ENCODE peak calls at places on chromosomes 16 and 17, in ten cellular contexts. U is CD4-positive, CD25-positive, alpha-beta regulatory T cell; O is right lobe of liver; Z is uterus; P is left ventricle myocardium inferior; F is endodermal cell; G is A549; M is stomach; Q is right cardiac atrium; T is OCI-LY7. X is an unnamed sample. For H3K4me1, the result is how much of the 10 kb centered on the place peaks cover.

GRCh38 chr16:47815655-47816054 is 340.1 kb downstream of the ABCC12 start:
- DNase-seq in U (no peak), O (no peak), Z (no peak), P (no peak), F (no peak), G (no peak), M (no peak), Q (no peak), T (no peak), X (no peak)

GRCh38 chr17:6048486-6048885 is 21.7 kb upstream of the WSCD1 start:
- DNase-seq in U (no peak), O (no peak), Z (no peak), P (no peak), F (no peak), G (no peak), M (no peak), Q (no peak), T (no peak), X (no peak)

GRCh38 chr16:30775381-30776099 is 11.5 kb downstream of the ZNF629 start:
- DNase-seq in U (peak), O (peak), Z (peak), P (peak), F (peak), G (peak), M (peak), Q (peak), T (no peak), X (peak)

GRCh38 chr17:41971721-41972523 is 5.3 kb downstream of the CNP start:
- DNase-seq in U (no peak), O (no peak), Z (no peak), P (no peak), F (no peak), G (no peak), M (no peak), Q (no peak), T (no peak), X (peak)

GRCh38 chr17:73770115-73770848 is 126.0 kb upstream of the SDK2 start:
- DNase-seq in U (no peak), O (peak), Z (peak), P (peak), F (no peak), G (peak), M (peak), Q (peak), T (no peak), X (peak)

GRCh38 chr16:648071-648785 is 937 bp upstream of the WDR90 start:
- DNase-seq in U (no peak), O (peak), Z (no peak), P (no peak), F (peak), G (no peak), M (peak), Q (no peak), T (peak), X (peak)

GRCh38 chr16:28293589-28293935 is 1.2 kb downstream of the SBK1 start:
- DNase-seq in U (no peak), O (no peak), Z (no peak), P (no peak), F (no peak), G (no peak), M (no peak), Q (no peak), T (no peak), X (no peak)

GRCh38 chr17:18107971-18108370 is 585 bp upstream of the MYO15A start:
- DNase-seq in U (no peak), O (no peak), Z (no peak), P (no peak), F (no peak), G (no peak), M (no peak), Q (no peak), T (no peak), X (no peak)

GRCh38 chr16:87647431-87648185 is 45.3 kb downstream of the JPH3 start:
- DNase-seq in U (no peak), O (no peak), Z (no peak), P (no peak), F (no peak), G (no peak), M (no peak), Q (no peak), T (no peak), X (no peak)

GRCh38 chr16:54355251-54355650 is 68.7 kb upstream of the IRX3 start:
- DNase-seq in U (no peak), O (no peak), Z (no peak), P (no peak), F (no peak), G (no peak), M (no peak), Q (no peak), T (no peak), X (no peak)

GRCh38 chr17:927611-928461 is 51.7 kb downstream of the NXN start:
- DNase-seq in U (no peak), O (no peak), Z (peak), P (no peak), F (peak), G (peak), M (peak), Q (no peak), T (no peak), X (no peak)

GRCh38 chr16:88382491-88383400 is at the start of gene ZNF469:
- DNase-seq in U (no peak), O (peak), Z (no peak), P (peak), F (peak), G (peak), M (peak), Q (peak), T (no peak), X (peak)

GRCh38 chr16:15765880-15766279 is 90.9 kb downstream of the MYH11 start:
- DNase-seq in U (no peak), O (peak), Z (no peak), P (no peak), F (peak), G (peak), M (no peak), Q (no peak), T (peak), X (no peak)

GRCh38 chr16:5054876-5055865 is 10.6 kb downstream of the C16orf89 start:
- DNase-seq in U (no peak), O (peak), Z (no peak), P (no peak), F (no peak), G (no peak), M (no peak), Q (no peak), T (no peak), X (peak)

GRCh38 chr16:71762186-71762585 is 37.7 kb upstream of the PHLPP2 start:
- DNase-seq in U (no peak), O (no peak), Z (no peak), P (no peak), F (no peak), G (no peak), M (no peak), Q (no peak), T (no peak), X (no peak)

GRCh38 chr17:50818266-50818665 is 17.1 kb upstream of the WFIKKN2 start:
- DNase-seq in U (no peak), O (no peak), Z (no peak), P (no peak), F (no peak), G (no peak), M (no peak), Q (no peak), T (no peak), X (no peak)

GRCh38 chr17:75876938-75877751 is 1.2 kb downstream of the TRIM47 start:
- DNase-seq in U (no peak), O (peak), Z (peak), P (peak), F (peak), G (peak), M (peak), Q (peak), T (peak), X (peak)

GRCh38 chr16:49150341-49150740 is 131.3 kb downstream of the CBLN1 start:
- DNase-seq in U (no peak), O (no peak), Z (no peak), P (no peak), F (no peak), G (no peak), M (no peak), Q (no peak), T (peak), X (no peak)

GRCh38 chr17:19755821-19756510 is 7.9 kb upstream of the ALDH3A1 start:
- DNase-seq in U (no peak), O (no peak), Z (no peak), P (no peak), F (peak), G (no peak), M (no peak), Q (no peak), T (no peak), X (no peak)

GRCh38 chr17:80825471-80826345 is 165.9 kb upstream of the CHMP6 start:
- DNase-seq in U (no peak), O (no peak), Z (no peak), P (no peak), F (no peak), G (no peak), M (no peak), Q (no peak), T (no peak), X (peak)

GRCh38 chr16:85514601-85515318 is 98.4 kb upstream of the GSE1 start:
- DNase-seq in U (no peak), O (peak), Z (peak), P (peak), F (peak), G (peak), M (peak), Q (peak), T (no peak), X (peak)

GRCh38 chr16:85171004-85171808 is 58.9 kb upstream of the CIBAR2 start:
- DNase-seq in U (no peak), O (peak), Z (no peak), P (no peak), F (no peak), G (no peak), M (no peak), Q (no peak), T (no peak), X (peak)

GRCh38 chr16:4298761-4299522 is 16.9 kb upstream of the GLIS2 start:
- DNase-seq in U (no peak), O (no peak), Z (peak), P (peak), F (peak), G (peak), M (peak), Q (peak), T (no peak), X (peak)

GRCh38 chr16:70250748-70251650 is 741 bp downstream of the EXOSC6 start:
- DNase-seq in U (no peak), O (peak), Z (no peak), P (no peak), F (peak), G (peak), M (peak), Q (peak), T (no peak), X (peak)

GRCh38 chr17:45125509-45125908 is 6.8 kb downstream of the PLCD3 start:
- DNase-seq in U (no peak), O (no peak), Z (no peak), P (no peak), F (no peak), G (no peak), M (no peak), Q (no peak), T (no peak), X (no peak)

GRCh38 chr16:87203060-87203656 is 114.0 kb downstream of the C16orf95 start:
- DNase-seq in U (no peak), O (no peak), Z (no peak), P (peak), F (peak), G (peak), M (peak), Q (peak), T (peak), X (peak)

GRCh38 chr17:59330314-59330942 is 1.0 kb upstream of the YPEL2 start:
- DNase-seq in U (no peak), O (peak), Z (peak), P (peak), F (peak), G (peak), M (peak), Q (peak), T (no peak), X (peak)

GRCh38 chr17:42493324-42493723 is 34.6 kb downstream of the ATP6V0A1 start:
- DNase-seq in U (no peak), O (no peak), Z (no peak), P (no peak), F (peak), G (no peak), M (no peak), Q (no peak), T (no peak), X (no peak)

GRCh38 chr16:77594798-77595625 is 127.3 kb upstream of the NUDT7 start:
- DNase-seq in U (no peak), O (no peak), Z (no peak), P (no peak), F (no peak), G (no peak), M (no peak), Q (no peak), T (no peak), X (no peak)
- H3K4me1 ChIP-seq in U (under half), O (under half), Z (under half), P (under half), F (under half), G (under half), M (under half), Q (under half), T (under half), X (under half)

DNA sequence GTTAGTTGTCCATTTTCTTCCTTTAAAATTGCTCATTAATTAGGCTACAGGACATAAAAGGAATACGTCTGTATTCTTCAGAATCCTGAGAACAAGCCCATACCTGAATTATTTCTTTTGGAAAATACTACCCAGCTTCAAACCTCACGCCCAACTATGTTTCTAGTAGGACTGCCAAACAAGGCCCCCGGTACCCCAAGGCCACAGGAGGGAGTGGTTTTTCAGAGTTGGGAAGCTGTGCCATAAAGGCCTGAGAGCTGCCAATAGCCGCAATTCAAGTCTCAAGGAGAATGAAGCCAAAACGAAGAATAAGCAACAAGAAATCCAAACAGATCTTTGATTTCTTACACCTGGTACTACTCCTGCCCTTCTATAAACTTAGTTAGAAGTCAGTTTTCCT is 48.3 kb downstream of the UBE2G1 start:
- DNase-seq in U (no peak), O (no peak), Z (no peak), P (no peak), F (no peak), G (no peak), M (no peak), Q (no peak), T (no peak), X (no peak)
- H3K4me1 ChIP-seq in U (under half), O (under half), Z (under half), P (half or more), F (under half), G (under half), M (half or more), Q (under half), T (half or more), X (under half)

GRCh38 chr17:7219434-7219811 is 213 bp downstream of the DLG4 start:
- DNase-seq in U (no peak), O (no peak), Z (no peak), P (no peak), F (no peak), G (no peak), M (no peak), Q (no peak), T (no peak), X (no peak)
- H3K4me1 ChIP-seq in U (half or more), O (under half), Z (under half), P (half or more), F (under half), G (half or more), M (half or more), Q (under half), T (half or more), X (half or more)

GRCh38 chr17:78127888-78128615 is 503 bp downstream of the TMC6 start:
- DNase-seq in U (no peak), O (peak), Z (no peak), P (no peak), F (no peak), G (peak), M (peak), Q (peak), T (peak), X (no peak)

GRCh38 chr17:78125976-78126894 is 2.3 kb downstream of the TMC6 start:
- DNase-seq in U (no peak), O (peak), Z (no peak), P (peak), F (no peak), G (no peak), M (no peak), Q (peak), T (peak), X (no peak)

GRCh38 chr17:78125138-78125913 is 3.2 kb downstream of the TMC6 start:
- DNase-seq in U (no peak), O (peak), Z (no peak), P (no peak), F (no peak), G (no peak), M (no peak), Q (no peak), T (peak), X (no peak)

GRCh38 chr17:78127240-78127887 is 1.2 kb downstream of the TMC6 start:
- DNase-seq in U (peak), O (peak), Z (no peak), P (peak), F (peak), G (no peak), M (peak), Q (peak), T (peak), X (peak)

DNA sequence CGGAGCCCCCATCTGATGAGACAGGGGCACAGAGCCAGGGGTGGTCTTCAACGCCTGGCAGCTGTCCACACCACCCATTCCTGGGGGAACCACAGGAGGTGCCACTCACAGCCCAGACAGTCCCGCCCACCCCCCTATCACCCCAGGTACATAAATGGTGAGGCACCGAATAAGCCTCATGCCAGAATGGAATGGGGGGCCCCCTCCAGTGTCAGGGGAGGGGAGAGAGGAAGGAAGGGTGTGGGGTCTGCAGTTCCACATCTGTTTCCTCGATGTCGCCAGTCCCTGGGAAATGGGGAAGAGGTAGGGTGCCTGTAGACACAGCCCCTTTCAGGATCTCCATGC is 1.7 kb downstream of the TMC6 start:
- DNase-seq in U (no peak), O (no peak), Z (no peak), P (no peak), F (no peak), G (no peak), M (no peak), Q (no peak), T (no peak), X (no peak)
- H3K4me1 ChIP-seq in U (half or more), O (under half), Z (under half), P (half or more), F (under half), G (under half), M (half or more), Q (under half), T (half or more), X (half or more)

DNA sequence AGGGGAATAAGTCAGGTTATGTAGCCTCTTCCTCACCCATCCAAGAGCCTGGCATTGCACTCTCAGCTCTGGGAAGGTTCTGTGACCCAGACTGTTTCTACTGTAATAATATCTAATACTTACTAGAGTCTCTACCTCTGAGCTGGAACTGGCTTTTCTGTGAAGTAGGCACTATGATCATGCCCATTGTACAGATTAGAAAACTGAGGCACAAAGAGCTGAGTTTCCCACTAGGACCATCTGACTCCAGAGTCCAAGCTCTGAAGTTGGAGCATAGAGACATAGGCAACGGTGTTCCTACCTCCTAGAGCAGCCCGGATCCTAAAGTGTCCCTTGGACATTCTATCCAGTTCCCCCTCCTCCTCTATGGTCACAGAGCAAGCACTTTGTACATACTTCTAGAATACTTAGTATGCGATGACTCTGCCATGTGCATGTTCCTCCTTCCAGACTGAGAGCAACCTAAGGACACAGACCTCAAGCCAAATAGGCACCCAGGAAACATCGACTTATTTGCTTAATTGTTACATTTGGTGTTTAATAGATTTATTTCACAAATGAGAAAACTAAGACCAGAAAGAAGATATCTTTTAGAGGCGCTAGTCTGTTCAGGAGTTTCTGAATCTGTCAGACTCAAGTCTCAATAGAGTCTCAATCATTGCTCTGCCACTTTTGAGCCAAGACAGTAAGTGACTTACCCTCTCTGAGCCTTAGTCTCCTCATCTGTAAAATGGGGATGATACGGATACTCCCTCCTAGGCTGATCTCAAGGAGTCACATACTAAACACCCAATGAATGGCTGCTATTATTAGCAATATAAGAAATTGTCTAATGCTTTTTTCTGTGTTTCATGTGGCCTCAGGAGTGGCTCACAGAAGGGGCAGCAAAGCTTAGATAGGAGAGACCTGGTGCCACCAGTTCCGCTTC is 3.6 kb downstream of the CLEC19A start:
- DNase-seq in U (no peak), O (no peak), Z (no peak), P (no peak), F (no peak), G (no peak), M (no peak), Q (no peak), T (no peak), X (no peak)
- H3K4me1 ChIP-seq in U (under half), O (under half), Z (under half), P (under half), F (under half), G (under half), M (under half), Q (under half), T (under half), X (under half)

GRCh38 chr16:77570574-77570973 is 135.7 kb upstream of the ADAMTS18 start:
- DNase-seq in U (no peak), O (no peak), Z (no peak), P (no peak), F (no peak), G (no peak), M (no peak), Q (no peak), T (no peak), X (no peak)
- H3K4me1 ChIP-seq in U (under half), O (under half), Z (under half), P (under half), F (under half), G (under half), M (under half), Q (under half), T (under half), X (under half)

GRCh38 chr17:35254107-35254802 is 11.4 kb downstream of the SLFN5 start:
- DNase-seq in U (no peak), O (no peak), Z (peak), P (no peak), F (peak), G (peak), M (peak), Q (peak), T (no peak), X (peak)

GRCh38 chr17:35257080-35257701 is 14.3 kb downstream of the SLFN5 start:
- DNase-seq in U (no peak), O (no peak), Z (peak), P (no peak), F (peak), G (peak), M (peak), Q (peak), T (no peak), X (peak)

GRCh38 chr17:35255316-35255715 is 12.4 kb downstream of the SLFN5 start:
- DNase-seq in U (no peak), O (no peak), Z (no peak), P (no peak), F (peak), G (no peak), M (no peak), Q (no peak), T (no peak), X (no peak)

GRCh38 chr17:35256629-35257028 is 13.8 kb downstream of the SLFN5 start:
- DNase-seq in U (no peak), O (no peak), Z (no peak), P (no peak), F (peak), G (no peak), M (no peak), Q (no peak), T (no peak), X (no peak)

DNA sequence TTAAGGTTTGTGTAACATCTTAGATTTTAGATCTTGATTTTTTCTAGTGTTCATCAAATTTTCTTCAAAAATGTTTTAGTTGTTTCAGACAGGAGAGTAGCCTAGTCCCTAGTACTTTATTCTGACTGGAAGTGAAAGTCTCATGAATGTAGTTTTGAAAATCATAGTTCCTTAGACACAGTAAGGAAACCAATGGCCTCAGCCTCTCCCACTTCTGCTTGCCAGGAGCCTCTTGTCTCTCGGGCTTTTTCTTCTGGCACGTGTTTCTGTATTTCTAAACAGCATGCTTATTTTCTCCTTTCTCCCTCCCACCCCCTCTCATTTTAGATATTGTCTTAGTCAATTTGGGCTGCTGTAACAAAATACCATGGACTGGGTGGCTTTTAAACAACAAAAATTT is 9.8 kb downstream of the SLFN5 start:
- DNase-seq in U (no peak), O (no peak), Z (no peak), P (no peak), F (no peak), G (no peak), M (no peak), Q (peak), T (no peak), X (no peak)
- H3K4me1 ChIP-seq in U (half or more), O (under half), Z (under half), P (under half), F (under half), G (under half), M (half or more), Q (under half), T (under half), X (half or more)

X was measured in lower lobe of right lung.